ENCODE peak calls at places on chromosomes 6 and 20, in four cellular contexts. One of them, this sample, is unnamed.

GRCh38 chr6:152552616-152553209 is 84.4 kb downstream of the SYNE1 start:
- DNase-seq in GM23248: peak; percentile 76
- DNase-seq in tibial nerve: peak; percentile 62
- DNase-seq in effector memory CD4-positive, alpha-beta T cell: no peak
- DNase-seq in this sample: peak; percentile 31

GRCh38 chr20:4490595-4491280 is 231.0 kb upstream of the PRND start:
- DNase-seq in tibial nerve: no peak
- DNase-seq in effector memory CD4-positive, alpha-beta T cell: no peak
- DNase-seq in GM23248: peak; percentile 85
- DNase-seq in this sample: no peak

GRCh38 chr6:37324131-37325033 is 29.4 kb upstream of the RNF8 start:
- DNase-seq in GM23248: peak; percentile 86
- DNase-seq in effector memory CD4-positive, alpha-beta T cell: no peak
- DNase-seq in tibial nerve: no peak
- DNase-seq in this sample: peak; percentile 39

GRCh38 chr20:43170771-43171170 is 18.9 kb downstream of the PTPRT start:
- DNase-seq in effector memory CD4-positive, alpha-beta T cell: no peak
- DNase-seq in tibial nerve: no peak
- DNase-seq in GM23248: no peak
- DNase-seq in this sample: no peak

GRCh38 chr6:21953831-21954801 is 342.7 kb downstream of the PRL start:
- DNase-seq in tibial nerve: no peak
- DNase-seq in GM23248: peak; percentile 16
- DNase-seq in effector memory CD4-positive, alpha-beta T cell: no peak
- DNase-seq in this sample: no peak

GRCh38 chr20:38222231-38222922 is 38.2 kb downstream of the KIAA1755 start:
- DNase-seq in effector memory CD4-positive, alpha-beta T cell: peak; percentile 5
- DNase-seq in GM23248: peak; percentile 69
- DNase-seq in tibial nerve: peak; percentile 87
- DNase-seq in this sample: peak; percentile 75

GRCh38 chr20:35314460-35315198 is 22.4 kb upstream of the FAM83C start:
- DNase-seq in GM23248: no peak
- DNase-seq in effector memory CD4-positive, alpha-beta T cell: no peak
- DNase-seq in tibial nerve: no peak
- DNase-seq in this sample: no peak

GRCh38 chr6:117317261-117317660 is 51.9 kb downstream of the VGLL2 start:
- DNase-seq in tibial nerve: no peak
- DNase-seq in effector memory CD4-positive, alpha-beta T cell: no peak
- DNase-seq in GM23248: peak; percentile 32
- DNase-seq in this sample: peak; percentile 45

GRCh38 chr6:170210026-170210390 is 80.9 kb downstream of the DLL1 start:
- DNase-seq in effector memory CD4-positive, alpha-beta T cell: no peak
- DNase-seq in GM23248: no peak
- DNase-seq in tibial nerve: no peak
- DNase-seq in this sample: no peak

GRCh38 chr20:7792131-7792869 is 148.0 kb downstream of the HAO1 start:
- DNase-seq in GM23248: peak; percentile 30
- DNase-seq in effector memory CD4-positive, alpha-beta T cell: no peak
- DNase-seq in tibial nerve: no peak
- DNase-seq in this sample: no peak

GRCh38 chr20:57287007-57287810 is 20.8 kb upstream of the BMP7 start:
- DNase-seq in tibial nerve: no peak
- DNase-seq in effector memory CD4-positive, alpha-beta T cell: no peak
- DNase-seq in GM23248: peak; percentile 24
- DNase-seq in this sample: peak; percentile 50
- H3K27me3 ChIP-seq in tibial nerve: no peaks in the 10 kb centered on the region
- H3K27me3 ChIP-seq in effector memory CD4-positive, alpha-beta T cell: peaks cover 3% of the 10 kb centered on the region
- H3K27me3 ChIP-seq in GM23248: peaks cover 87% of the 10 kb centered on the region
- H3K27me3 ChIP-seq in this sample: peaks cover 20% of the 10 kb centered on the region

DNA sequence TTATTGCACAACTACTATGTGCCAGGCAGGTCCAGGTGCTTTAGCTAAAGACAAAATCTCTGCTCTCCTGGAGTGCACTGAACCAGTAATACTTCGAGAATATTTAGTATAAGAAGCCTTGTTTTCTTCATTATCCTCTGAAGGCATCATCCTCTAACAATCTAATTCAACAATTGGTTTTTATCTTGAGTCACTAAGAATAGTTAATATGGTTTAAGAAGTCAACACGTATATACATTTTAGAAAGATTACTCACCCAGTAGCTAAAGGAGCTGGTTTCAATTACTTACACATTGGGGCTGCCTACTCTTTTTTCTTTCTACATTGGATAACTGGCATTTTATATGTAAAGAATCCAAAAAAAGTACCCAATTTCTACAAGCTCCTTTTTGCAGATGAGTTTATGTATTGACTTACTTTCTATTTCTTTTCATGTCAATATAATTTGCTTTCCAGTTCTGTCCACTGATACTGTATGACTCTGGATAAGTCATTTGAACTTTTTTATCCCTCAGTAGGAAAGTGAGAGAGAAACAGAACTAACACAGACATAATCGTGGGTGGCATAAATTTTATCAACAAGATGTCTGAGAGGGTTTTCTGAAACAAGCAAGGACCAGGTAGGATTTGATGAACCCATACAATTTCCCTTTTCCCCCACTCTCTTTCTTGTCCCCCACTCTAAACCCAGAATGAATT is 312.5 kb downstream of the CLIC5 start:
- DNase-seq in tibial nerve: no peak
- DNase-seq in GM23248: peak; percentile 80
- DNase-seq in effector memory CD4-positive, alpha-beta T cell: no peak
- DNase-seq in this sample: peak; percentile 75
- H3K27me3 ChIP-seq in tibial nerve: no peaks in the 10 kb centered on the region
- H3K27me3 ChIP-seq in GM23248: no peaks in the 10 kb centered on the region
- H3K27me3 ChIP-seq in effector memory CD4-positive, alpha-beta T cell: no peaks in the 10 kb centered on the region
- H3K27me3 ChIP-seq in this sample: no peaks in the 10 kb centered on the region

DNA sequence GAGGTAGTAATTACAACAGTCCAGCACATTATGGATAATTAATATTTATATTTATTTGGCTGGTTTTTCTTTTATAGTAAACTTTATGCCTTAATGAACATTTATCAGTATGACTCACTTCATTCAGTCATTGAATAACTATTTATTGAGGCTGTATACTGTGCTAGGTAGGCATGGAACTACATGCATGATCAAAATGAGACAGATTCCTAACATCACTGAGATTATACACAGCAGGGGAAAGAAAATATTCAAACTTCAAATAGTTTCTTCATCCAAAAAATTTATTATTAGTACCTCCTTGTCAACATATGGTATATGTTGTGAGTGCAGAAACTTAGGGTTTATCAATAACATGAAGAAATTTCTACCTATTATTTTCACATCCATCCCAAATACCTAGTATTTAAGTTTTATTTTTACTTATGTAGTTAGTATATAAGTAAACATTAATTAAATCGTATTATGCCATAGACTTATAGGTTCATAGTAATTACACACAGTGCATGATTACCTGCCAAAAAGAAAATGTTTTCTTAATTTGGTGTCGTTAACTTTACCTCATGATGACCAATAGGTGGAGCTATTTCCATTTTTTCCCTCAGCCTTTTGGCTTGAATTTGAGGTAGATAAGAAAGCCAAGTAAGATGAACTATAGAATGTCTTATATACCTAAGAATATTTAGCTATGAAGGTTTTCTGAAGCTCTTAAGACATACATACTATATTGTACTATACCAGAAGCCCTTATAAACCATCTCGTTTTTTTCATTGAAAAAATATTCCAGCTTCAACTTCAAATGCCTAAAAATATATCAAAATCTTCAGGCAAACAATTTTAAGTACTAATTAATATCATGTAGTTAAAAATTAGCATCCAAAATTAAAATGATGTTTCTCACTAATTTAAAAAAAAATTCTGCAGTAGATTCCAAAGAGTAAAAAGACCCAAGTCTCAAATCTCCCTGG is 12.5 kb upstream of the TMEM30A start:
- DNase-seq in tibial nerve: no peak
- DNase-seq in GM23248: peak; percentile 61
- DNase-seq in effector memory CD4-positive, alpha-beta T cell: no peak
- DNase-seq in this sample: no peak
- H3K27me3 ChIP-seq in tibial nerve: no peaks in the 10 kb centered on the region
- H3K27me3 ChIP-seq in GM23248: no peaks in the 10 kb centered on the region
- H3K27me3 ChIP-seq in effector memory CD4-positive, alpha-beta T cell: no peaks in the 10 kb centered on the region
- H3K27me3 ChIP-seq in this sample: no peaks in the 10 kb centered on the region

GRCh38 chr6:89596484-89596883 is 42.1 kb downstream of the LYRM2 start:
- DNase-seq in GM23248: no peak
- DNase-seq in tibial nerve: no peak
- DNase-seq in effector memory CD4-positive, alpha-beta T cell: no peak
- DNase-seq in this sample: no peak
- H3K27me3 ChIP-seq in GM23248: no peaks in the 10 kb centered on the region
- H3K27me3 ChIP-seq in tibial nerve: no peaks in the 10 kb centered on the region
- H3K27me3 ChIP-seq in effector memory CD4-positive, alpha-beta T cell: no peaks in the 10 kb centered on the region
- H3K27me3 ChIP-seq in this sample: no peaks in the 10 kb centered on the region

GRCh38 chr20:61514805-61515505 is 262.9 kb downstream of the CDH4 start:
- DNase-seq in GM23248: no peak
- DNase-seq in tibial nerve: no peak
- DNase-seq in effector memory CD4-positive, alpha-beta T cell: no peak
- DNase-seq in this sample: no peak

GRCh38 chr20:61515922-61516321 is 263.9 kb downstream of the CDH4 start:
- DNase-seq in tibial nerve: no peak
- DNase-seq in effector memory CD4-positive, alpha-beta T cell: no peak
- DNase-seq in GM23248: no peak
- DNase-seq in this sample: no peak

GRCh38 chr20:61513124-61514017 is 261.3 kb downstream of the CDH4 start:
- DNase-seq in tibial nerve: no peak
- DNase-seq in effector memory CD4-positive, alpha-beta T cell: no peak
- DNase-seq in GM23248: no peak
- DNase-seq in this sample: no peak

GRCh38 chr20:61512475-61512874 is 260.4 kb downstream of the CDH4 start:
- DNase-seq in effector memory CD4-positive, alpha-beta T cell: no peak
- DNase-seq in GM23248: no peak
- DNase-seq in tibial nerve: no peak
- DNase-seq in this sample: no peak

GRCh38 chr20:61514018-61514755 is 262.1 kb downstream of the CDH4 start:
- DNase-seq in effector memory CD4-positive, alpha-beta T cell: no peak
- DNase-seq in GM23248: no peak
- DNase-seq in tibial nerve: no peak
- DNase-seq in this sample: no peak
- H3K27me3 ChIP-seq in effector memory CD4-positive, alpha-beta T cell: no peaks in the 10 kb centered on the region
- H3K27me3 ChIP-seq in GM23248: no peaks in the 10 kb centered on the region
- H3K27me3 ChIP-seq in tibial nerve: peaks cover 5% of the 10 kb centered on the region
- H3K27me3 ChIP-seq in this sample: peaks cover 6% of the 10 kb centered on the region

DNA sequence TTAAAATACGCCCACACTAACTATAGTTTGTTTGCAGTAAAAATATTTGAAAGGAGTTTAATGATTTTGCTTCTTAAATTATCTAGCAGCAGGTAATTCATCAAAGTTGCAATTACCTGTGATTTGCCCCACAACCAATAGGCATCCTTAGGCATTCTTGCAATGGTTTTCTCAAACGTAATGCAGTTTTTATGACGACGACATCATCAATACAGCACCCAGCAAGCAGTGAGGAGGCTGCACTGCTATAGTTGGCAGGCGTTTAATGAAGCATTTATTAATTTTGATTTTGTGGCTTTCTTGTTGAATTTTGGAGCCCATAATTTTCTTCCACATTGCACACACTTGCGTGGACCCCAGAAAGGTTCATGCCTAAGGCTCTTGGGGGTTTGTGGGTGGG is 28.1 kb upstream of the APCDD1L start:
- DNase-seq in effector memory CD4-positive, alpha-beta T cell: no peak
- DNase-seq in GM23248: peak; percentile 39
- DNase-seq in tibial nerve: no peak
- DNase-seq in this sample: no peak
- H3K27me3 ChIP-seq in effector memory CD4-positive, alpha-beta T cell: no peaks in the 10 kb centered on the region
- H3K27me3 ChIP-seq in GM23248: no peaks in the 10 kb centered on the region
- H3K27me3 ChIP-seq in tibial nerve: no peaks in the 10 kb centered on the region
- H3K27me3 ChIP-seq in this sample: no peaks in the 10 kb centered on the region

GRCh38 chr20:63002511-63002910 is 4.3 kb downstream of the BHLHE23 start:
- DNase-seq in GM23248: no peak
- DNase-seq in effector memory CD4-positive, alpha-beta T cell: no peak
- DNase-seq in tibial nerve: no peak
- DNase-seq in this sample: no peak

GRCh38 chr20:63000036-63000435 is 6.7 kb downstream of the BHLHE23 start:
- DNase-seq in tibial nerve: no peak
- DNase-seq in effector memory CD4-positive, alpha-beta T cell: no peak
- DNase-seq in GM23248: no peak
- DNase-seq in this sample: no peak

GRCh38 chr20:62998449-62998848 is 8.3 kb downstream of the BHLHE23 start:
- DNase-seq in effector memory CD4-positive, alpha-beta T cell: no peak
- DNase-seq in tibial nerve: no peak
- DNase-seq in GM23248: no peak
- DNase-seq in this sample: no peak

GRCh38 chr20:62999580-62999979 is 7.2 kb downstream of the BHLHE23 start:
- DNase-seq in GM23248: no peak
- DNase-seq in effector memory CD4-positive, alpha-beta T cell: no peak
- DNase-seq in tibial nerve: no peak
- DNase-seq in this sample: no peak

GRCh38 chr20:63000958-63001357 is 5.8 kb downstream of the BHLHE23 start:
- DNase-seq in effector memory CD4-positive, alpha-beta T cell: no peak
- DNase-seq in GM23248: no peak
- DNase-seq in tibial nerve: no peak
- DNase-seq in this sample: no peak
- H3K27me3 ChIP-seq in effector memory CD4-positive, alpha-beta T cell: peaks cover 45% of the 10 kb centered on the region
- H3K27me3 ChIP-seq in GM23248: peaks cover 84% of the 10 kb centered on the region
- H3K27me3 ChIP-seq in tibial nerve: peaks cover 99% of the 10 kb centered on the region
- H3K27me3 ChIP-seq in this sample: peaks cover 77% of the 10 kb centered on the region

GRCh38 chr20:56032251-56032650 is 26.9 kb upstream of the CBLN4 start:
- DNase-seq in effector memory CD4-positive, alpha-beta T cell: no peak
- DNase-seq in GM23248: no peak
- DNase-seq in tibial nerve: no peak
- DNase-seq in this sample: no peak
- H3K27me3 ChIP-seq in effector memory CD4-positive, alpha-beta T cell: no peaks in the 10 kb centered on the region
- H3K27me3 ChIP-seq in GM23248: no peaks in the 10 kb centered on the region
- H3K27me3 ChIP-seq in tibial nerve: no peaks in the 10 kb centered on the region
- H3K27me3 ChIP-seq in this sample: no peaks in the 10 kb centered on the region

DNA sequence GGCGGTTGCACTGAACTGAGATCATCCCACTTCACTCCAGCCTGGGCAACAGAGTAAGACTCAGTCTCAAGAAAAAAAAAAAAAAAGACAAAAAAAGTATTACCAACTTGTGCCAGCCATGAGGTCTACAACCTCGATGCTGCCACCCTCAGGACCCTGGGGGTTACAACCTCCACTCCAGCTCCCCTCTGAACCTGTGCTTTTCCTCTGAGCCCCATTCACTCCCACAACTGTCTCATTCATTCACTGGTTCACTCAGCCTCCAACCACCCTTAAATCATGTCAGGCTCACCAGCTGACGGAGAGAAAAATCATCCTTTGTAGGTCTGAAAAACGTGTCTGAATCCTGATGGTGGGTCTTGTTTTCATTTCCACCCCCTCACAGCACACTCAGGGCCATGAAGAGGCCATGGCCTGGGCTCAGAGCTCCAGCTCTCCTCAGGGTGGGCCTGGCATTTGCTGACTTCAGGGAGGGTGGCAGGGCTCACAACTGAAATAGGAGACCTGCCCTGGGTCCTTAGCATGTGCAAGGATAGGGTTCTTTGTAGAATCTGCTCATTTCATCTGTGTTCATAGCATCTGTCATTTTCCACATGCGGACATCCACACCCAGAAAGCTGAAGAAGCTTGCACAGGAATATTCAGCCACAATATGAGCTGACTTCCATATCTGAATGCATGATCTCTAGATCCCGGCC is 1.9 kb upstream of the ULBP1 start:
- DNase-seq in GM23248: peak; percentile 57
- DNase-seq in tibial nerve: no peak
- DNase-seq in effector memory CD4-positive, alpha-beta T cell: no peak
- DNase-seq in this sample: no peak
- H3K27me3 ChIP-seq in GM23248: peaks cover 25% of the 10 kb centered on the region
- H3K27me3 ChIP-seq in tibial nerve: peaks cover 93% of the 10 kb centered on the region
- H3K27me3 ChIP-seq in effector memory CD4-positive, alpha-beta T cell: peaks cover 49% of the 10 kb centered on the region
- H3K27me3 ChIP-seq in this sample: peaks cover 38% of the 10 kb centered on the region

This sample was measured in SJSA1.